ENCODE peak calls at places on chromosomes 3 and 15, in seven cellular contexts. I, Y, L, X, Z, M and P are unnamed samples.

GRCh38 chr3:98977520-98977919 is 76.0 kb upstream of the DCBLD2 start:
- DNase-seq in I (peak; percentile 75), Y (peak; percentile 85), L (no peak), X (no peak), Z (peak; percentile 91), M (peak; percentile 43), P (peak; percentile 23)

GRCh38 chr3:95302044-95302443 is 1239.2 kb downstream of the NSUN3 start:
- DNase-seq in I (peak; percentile 40), Y (peak; percentile 16), L (no peak), X (no peak), Z (peak; percentile 0), M (no peak), P (no peak)

GRCh38 chr3:128226794-128227399 is 73.6 kb downstream of the EEFSEC start:
- DNase-seq in I (peak; percentile 31), Y (peak; percentile 34), L (peak; percentile 36), X (peak; percentile 71), Z (peak; percentile 35), M (no peak), P (no peak)

GRCh38 chr3:127286571-127287140 is 1.2 kb downstream of the PRR20G start:
- DNase-seq in I (no peak), Y (no peak), L (no peak), X (no peak), Z (peak; percentile 51), M (no peak), P (no peak)

GRCh38 chr3:149701977-149702350 is 44.1 kb upstream of the WWTR1 start:
- DNase-seq in I (no peak), Y (no peak), L (no peak), X (no peak), Z (no peak), M (no peak), P (no peak)

GRCh38 chr3:187183210-187183862 is 13.9 kb upstream of the RTP1 start:
- DNase-seq in I (no peak), Y (peak; percentile 15), L (no peak), X (no peak), Z (peak; percentile 74), M (no peak), P (no peak)

GRCh38 chr15:76109046-76109445 is 49.3 kb downstream of the TMEM266 start:
- DNase-seq in I (no peak), Y (no peak), L (no peak), X (no peak), Z (no peak), M (no peak), P (no peak)

GRCh38 chr3:58176827-58177489 is 33.8 kb downstream of the DNASE1L3 start:
- DNase-seq in I (no peak), Y (no peak), L (no peak), X (no peak), Z (peak; percentile 24), M (no peak), P (no peak)

GRCh38 chr3:31432897-31433678 is 99.6 kb upstream of the STT3B start:
- DNase-seq in I (no peak), Y (peak; percentile 21), L (no peak), X (no peak), Z (no peak), M (no peak), P (no peak)

GRCh38 chr3:114319453-114319852 is 25.6 kb downstream of the TIGIT start:
- DNase-seq in I (peak; percentile 54), Y (peak; percentile 73), L (no peak), X (peak; percentile 88), Z (peak; percentile 38), M (no peak), P (no peak)

GRCh38 chr15:40498891-40499290 is 28.1 kb downstream of the CHST14 start:
- DNase-seq in I (no peak), Y (no peak), L (no peak), X (no peak), Z (no peak), M (no peak), P (no peak)

GRCh38 chr15:68154923-68155559 is 50.1 kb downstream of the CALML4 start:
- DNase-seq in I (peak; percentile 53), Y (peak; percentile 82), L (peak; percentile 72), X (peak; percentile 83), Z (peak; percentile 82), M (no peak), P (peak; percentile 61)

GRCh38 chr3:152445227-152445626 is 176.5 kb downstream of the MBNL1 start:
- DNase-seq in I (peak; percentile 5), Y (no peak), L (no peak), X (no peak), Z (no peak), M (no peak), P (no peak)

GRCh38 chr15:68192804-68193521 is 12.2 kb downstream of the CALML4 start:
- DNase-seq in I (no peak), Y (no peak), L (no peak), X (no peak), Z (no peak), M (no peak), P (no peak)

GRCh38 chr15:63597033-63597790 is at the start of gene FBXL22:
- DNase-seq in I (no peak), Y (peak; percentile 88), L (no peak), X (peak; percentile 24), Z (peak; percentile 36), M (no peak), P (no peak)

GRCh38 chr15:34240537-34240936 is 15.7 kb downstream of the EMC4 start:
- DNase-seq in I (no peak), Y (no peak), L (no peak), X (no peak), Z (no peak), M (no peak), P (no peak)

GRCh38 chr3:79497447-79498111 is 270.2 kb downstream of the ROBO1 start:
- DNase-seq in I (no peak), Y (peak; percentile 50), L (peak; percentile 5), X (peak; percentile 38), Z (peak; percentile 50), M (no peak), P (peak; percentile 14)

GRCh38 chr15:89206908-89207331 is 14.5 kb downstream of the RLBP1 start:
- DNase-seq in I (peak; percentile 56), Y (peak; percentile 61), L (peak; percentile 70), X (peak; percentile 90), Z (peak; percentile 85), M (no peak), P (peak; percentile 54)

GRCh38 chr15:68106656-68107055 is 52.5 kb downstream of the PIAS1 start:
- DNase-seq in I (peak; percentile 9), Y (peak; percentile 20), L (no peak), X (peak; percentile 68), Z (peak; percentile 8), M (no peak), P (no peak)

GRCh38 chr3:14687360-14687759 is 12.4 kb downstream of the C3orf20 start:
- DNase-seq in I (no peak), Y (no peak), L (peak; percentile 95), X (peak; percentile 12), Z (no peak), M (no peak), P (peak; percentile 87)

GRCh38 chr15:99386429-99386828 is 135.1 kb downstream of the LRRC28 start:
- DNase-seq in I (no peak), Y (no peak), L (no peak), X (no peak), Z (no peak), M (no peak), P (no peak)

GRCh38 chr3:133211449-133211848 is 173.3 kb downstream of the TMEM108 start:
- DNase-seq in I (no peak), Y (no peak), L (peak; percentile 86), X (peak; percentile 78), Z (no peak), M (peak; percentile 78), P (peak; percentile 72)

GRCh38 chr15:87877114-87877810 is 379.3 kb downstream of the NTRK3 start:
- DNase-seq in I (no peak), Y (peak; percentile 42), L (no peak), X (no peak), Z (peak; percentile 11), M (no peak), P (no peak)

GRCh38 chr15:25989327-25989726 is 126.2 kb upstream of the ATP10A start:
- DNase-seq in I (no peak), Y (no peak), L (no peak), X (peak; percentile 60), Z (no peak), M (no peak), P (no peak)

GRCh38 chr15:25981114-25981513 is 118.0 kb upstream of the ATP10A start:
- DNase-seq in I (no peak), Y (no peak), L (no peak), X (no peak), Z (no peak), M (no peak), P (no peak)

GRCh38 chr15:25987638-25988037 is 124.5 kb upstream of the ATP10A start:
- DNase-seq in I (no peak), Y (no peak), L (no peak), X (no peak), Z (no peak), M (no peak), P (no peak)

GRCh38 chr15:25982736-25983135 is 119.6 kb upstream of the ATP10A start:
- DNase-seq in I (no peak), Y (no peak), L (no peak), X (no peak), Z (no peak), M (no peak), P (no peak)

GRCh38 chr15:25985179-25985578 is 122.1 kb upstream of the ATP10A start:
- DNase-seq in I (no peak), Y (no peak), L (no peak), X (no peak), Z (no peak), M (no peak), P (no peak)
- H2AFZ ChIP-seq in I (no peak overlapping the region), Y (no peak overlapping the region), L (no peak overlapping the region), X (no peak overlapping the region), Z (no peak overlapping the region), M (no peak overlapping the region), P (no peak overlapping the region)

GRCh38 chr3:861721-862120 is 231.1 kb upstream of the CNTN6 start:
- DNase-seq in I (no peak), Y (no peak), L (no peak), X (no peak), Z (no peak), M (no peak), P (no peak)

GRCh38 chr3:853489-853888 is 239.3 kb upstream of the CNTN6 start:
- DNase-seq in I (no peak), Y (no peak), L (no peak), X (no peak), Z (no peak), M (no peak), P (no peak)

GRCh38 chr3:859135-859534 is 233.7 kb upstream of the CNTN6 start:
- DNase-seq in I (no peak), Y (no peak), L (no peak), X (no peak), Z (no peak), M (no peak), P (no peak)
- H3K4me3 ChIP-seq in I (no peak overlapping the region), Y (no peak overlapping the region), L (no peak overlapping the region), X (no peak overlapping the region), Z (no peak overlapping the region), M (no peak overlapping the region), P (no peak overlapping the region)

GRCh38 chr15:36406366-36406765 is 173.1 kb upstream of the CDIN1 start:
- DNase-seq in I (no peak), Y (no peak), L (no peak), X (no peak), Z (no peak), M (no peak), P (no peak)
- H2AFZ ChIP-seq in I (no peak overlapping the region), Y (no peak overlapping the region), L (no peak overlapping the region), X (peak overlapping the region; percentile 40), Z (peak overlapping the region; percentile 31), M (no peak overlapping the region), P (no peak overlapping the region)

DNA sequence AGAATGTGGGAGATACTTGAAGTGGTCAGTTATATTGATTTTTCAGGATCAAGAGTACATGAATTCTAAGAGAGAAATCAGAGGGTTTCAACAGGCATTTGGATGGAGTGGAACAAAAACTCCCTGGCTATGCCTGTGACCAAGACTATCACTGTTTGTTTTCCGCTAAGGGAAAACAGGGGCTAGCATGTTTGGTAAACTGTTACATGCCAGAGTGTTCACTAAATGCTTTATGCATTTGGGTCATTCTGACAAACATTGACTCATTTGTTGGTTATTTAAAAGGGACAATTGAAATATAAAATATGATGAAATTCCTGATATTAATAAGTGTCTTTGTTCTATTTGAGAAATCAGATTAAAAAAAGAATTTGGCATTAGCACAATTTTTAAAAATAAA is 603.9 kb upstream of the KCNMB2 start:
- DNase-seq in I (no peak), Y (no peak), L (no peak), X (no peak), Z (peak; percentile 33), M (no peak), P (no peak)
- H3K4me3 ChIP-seq in I (no peak overlapping the region), Y (no peak overlapping the region), L (no peak overlapping the region), X (no peak overlapping the region), Z (no peak overlapping the region), M (no peak overlapping the region), P (no peak overlapping the region)